ENCODE peak calls at places on chromosomes 16 and 17, in eight cellular contexts. One of them, this sample, is unnamed. For H3K36me3, the result is how much of the 10 kb centered on the place peaks cover.

GRCh38 chr17:77507116-77507885 is 366.5 kb downstream of the SEC14L1 start:
- DNase-seq in H7: peak
- DNase-seq in neural progenitor cell: peak
- DNase-seq in cardiac muscle cell: no peak
- DNase-seq in GM23248: peak
- DNase-seq in pancreas: no peak
- DNase-seq in Caco-2: no peak
- DNase-seq in kidney: no peak
- DNase-seq in this sample: peak

GRCh38 chr17:29059281-29059680 is 16.3 kb downstream of the PIPOX start:
- DNase-seq in kidney: no peak
- DNase-seq in pancreas: no peak
- DNase-seq in GM23248: peak
- DNase-seq in Caco-2: no peak
- DNase-seq in cardiac muscle cell: peak
- DNase-seq in H7: no peak
- DNase-seq in neural progenitor cell: no peak
- DNase-seq in this sample: no peak

GRCh38 chr17:61410555-61411089 is 11.0 kb downstream of the TBX2 start:
- DNase-seq in kidney: peak
- DNase-seq in GM23248: peak
- DNase-seq in H7: peak
- DNase-seq in neural progenitor cell: peak
- DNase-seq in Caco-2: peak
- DNase-seq in cardiac muscle cell: peak
- DNase-seq in pancreas: peak
- DNase-seq in this sample: peak

GRCh38 chr17:71111460-71111859 is 942.1 kb downstream of the KCNJ2 start:
- DNase-seq in GM23248: no peak
- DNase-seq in Caco-2: no peak
- DNase-seq in H7: no peak
- DNase-seq in neural progenitor cell: no peak
- DNase-seq in cardiac muscle cell: no peak
- DNase-seq in kidney: no peak
- DNase-seq in pancreas: no peak
- DNase-seq in this sample: no peak

GRCh38 chr16:17277981-17278381 is 192.8 kb downstream of the XYLT1 start:
- DNase-seq in kidney: no peak
- DNase-seq in H7: peak
- DNase-seq in cardiac muscle cell: peak
- DNase-seq in pancreas: peak
- DNase-seq in Caco-2: peak
- DNase-seq in GM23248: peak
- DNase-seq in neural progenitor cell: peak
- DNase-seq in this sample: peak

GRCh38 chr17:82836823-82837357 is 2.9 kb downstream of the ZNF750 start:
- DNase-seq in neural progenitor cell: peak
- DNase-seq in H7: peak
- DNase-seq in pancreas: no peak
- DNase-seq in kidney: no peak
- DNase-seq in cardiac muscle cell: no peak
- DNase-seq in Caco-2: no peak
- DNase-seq in GM23248: peak
- DNase-seq in this sample: no peak

GRCh38 chr17:38693700-38694329 is 11.3 kb upstream of the MLLT6 start:
- DNase-seq in neural progenitor cell: no peak
- DNase-seq in Caco-2: no peak
- DNase-seq in H7: no peak
- DNase-seq in pancreas: peak
- DNase-seq in GM23248: peak
- DNase-seq in kidney: peak
- DNase-seq in cardiac muscle cell: peak
- DNase-seq in this sample: peak

GRCh38 chr16:77840093-77840492 is 51.7 kb downstream of the VAT1L start:
- DNase-seq in Caco-2: no peak
- DNase-seq in GM23248: no peak
- DNase-seq in pancreas: no peak
- DNase-seq in neural progenitor cell: no peak
- DNase-seq in H7: no peak
- DNase-seq in cardiac muscle cell: no peak
- DNase-seq in kidney: no peak
- DNase-seq in this sample: no peak

GRCh38 chr16:53745753-53746258 is 41.9 kb downstream of the FTO start:
- DNase-seq in H7: peak
- DNase-seq in pancreas: no peak
- DNase-seq in Caco-2: no peak
- DNase-seq in kidney: no peak
- DNase-seq in GM23248: peak
- DNase-seq in cardiac muscle cell: peak
- DNase-seq in neural progenitor cell: no peak
- DNase-seq in this sample: no peak

GRCh38 chr16:88128556-88128955 is 177.3 kb downstream of the BANP start:
- DNase-seq in kidney: peak
- DNase-seq in GM23248: no peak
- DNase-seq in cardiac muscle cell: no peak
- DNase-seq in Caco-2: no peak
- DNase-seq in neural progenitor cell: no peak
- DNase-seq in H7: peak
- DNase-seq in pancreas: no peak
- DNase-seq in this sample: no peak

GRCh38 chr16:73092236-73092781 is 44.4 kb upstream of the ZFHX3 start:
- DNase-seq in Caco-2: no peak
- DNase-seq in cardiac muscle cell: no peak
- DNase-seq in H7: no peak
- DNase-seq in neural progenitor cell: no peak
- DNase-seq in pancreas: no peak
- DNase-seq in GM23248: no peak
- DNase-seq in kidney: no peak
- DNase-seq in this sample: no peak

GRCh38 chr16:1979271-1980025 is 1.8 kb downstream of the NOXO1 start:
- DNase-seq in Caco-2: no peak
- DNase-seq in neural progenitor cell: peak
- DNase-seq in GM23248: no peak
- DNase-seq in pancreas: peak
- DNase-seq in cardiac muscle cell: peak
- DNase-seq in H7: peak
- DNase-seq in kidney: peak
- DNase-seq in this sample: no peak

GRCh38 chr16:29318037-29318436 is 88.5 kb downstream of the NPIPB11 start:
- DNase-seq in H7: no peak
- DNase-seq in pancreas: no peak
- DNase-seq in cardiac muscle cell: no peak
- DNase-seq in kidney: no peak
- DNase-seq in Caco-2: no peak
- DNase-seq in neural progenitor cell: no peak
- DNase-seq in GM23248: no peak
- DNase-seq in this sample: no peak

GRCh38 chr17:40122944-40123810 is 1.4 kb downstream of the MSL1 start:
- DNase-seq in H7: peak
- DNase-seq in neural progenitor cell: peak
- DNase-seq in kidney: peak
- DNase-seq in pancreas: peak
- DNase-seq in cardiac muscle cell: peak
- DNase-seq in GM23248: peak
- DNase-seq in Caco-2: peak
- DNase-seq in this sample: peak

GRCh38 chr17:18246880-18247612 is 11.5 kb downstream of the FLII start:
- DNase-seq in pancreas: peak
- DNase-seq in cardiac muscle cell: peak
- DNase-seq in H7: peak
- DNase-seq in neural progenitor cell: peak
- DNase-seq in GM23248: peak
- DNase-seq in Caco-2: peak
- DNase-seq in kidney: peak
- DNase-seq in this sample: no peak

GRCh38 chr17:3990391-3991127 is 26.3 kb upstream of the ATP2A3 start:
- DNase-seq in GM23248: peak
- DNase-seq in cardiac muscle cell: no peak
- DNase-seq in Caco-2: no peak
- DNase-seq in kidney: peak
- DNase-seq in neural progenitor cell: no peak
- DNase-seq in H7: peak
- DNase-seq in pancreas: no peak
- DNase-seq in this sample: no peak

GRCh38 chr17:48460055-48460454 is 30.0 kb upstream of the SKAP1 start:
- DNase-seq in Caco-2: no peak
- DNase-seq in neural progenitor cell: no peak
- DNase-seq in cardiac muscle cell: no peak
- DNase-seq in GM23248: no peak
- DNase-seq in H7: no peak
- DNase-seq in kidney: no peak
- DNase-seq in pancreas: no peak
- DNase-seq in this sample: no peak

GRCh38 chr17:48382989-48383388 is 47.0 kb downstream of the SKAP1 start:
- DNase-seq in cardiac muscle cell: no peak
- DNase-seq in kidney: no peak
- DNase-seq in neural progenitor cell: no peak
- DNase-seq in GM23248: peak
- DNase-seq in Caco-2: no peak
- DNase-seq in H7: no peak
- DNase-seq in pancreas: no peak
- DNase-seq in this sample: no peak

GRCh38 chr17:2393954-2394749 is 6.7 kb downstream of the MNT start:
- DNase-seq in neural progenitor cell: peak
- DNase-seq in H7: peak
- DNase-seq in GM23248: no peak
- DNase-seq in Caco-2: no peak
- DNase-seq in pancreas: no peak
- DNase-seq in kidney: peak
- DNase-seq in cardiac muscle cell: no peak
- DNase-seq in this sample: peak

GRCh38 chr17:51230306-51230705 is 29.5 kb downstream of the MBTD1 start:
- DNase-seq in Caco-2: no peak
- DNase-seq in GM23248: peak
- DNase-seq in cardiac muscle cell: no peak
- DNase-seq in pancreas: no peak
- DNase-seq in kidney: no peak
- DNase-seq in H7: no peak
- DNase-seq in neural progenitor cell: no peak
- DNase-seq in this sample: no peak

GRCh38 chr17:21211825-21212479 is 2.0 kb downstream of the TMEM11 start:
- DNase-seq in neural progenitor cell: no peak
- DNase-seq in kidney: no peak
- DNase-seq in H7: peak
- DNase-seq in pancreas: no peak
- DNase-seq in GM23248: peak
- DNase-seq in Caco-2: no peak
- DNase-seq in cardiac muscle cell: no peak
- DNase-seq in this sample: no peak
- H3K4me3 ChIP-seq in neural progenitor cell: peak
- H3K4me3 ChIP-seq in kidney: peak
- H3K4me3 ChIP-seq in H7: no peak
- H3K4me3 ChIP-seq in pancreas: no peak
- H3K4me3 ChIP-seq in GM23248: peak
- H3K4me3 ChIP-seq in Caco-2: no peak
- H3K4me3 ChIP-seq in cardiac muscle cell: no peak
- H3K4me3 ChIP-seq in this sample: no peak

GRCh38 chr17:8468109-8468508 is 32.4 kb downstream of the NDEL1 start:
- DNase-seq in kidney: no peak
- DNase-seq in neural progenitor cell: no peak
- DNase-seq in H7: peak
- DNase-seq in cardiac muscle cell: no peak
- DNase-seq in GM23248: no peak
- DNase-seq in Caco-2: no peak
- DNase-seq in pancreas: no peak
- DNase-seq in this sample: no peak
- H3K36me3 ChIP-seq in kidney: under half
- H3K36me3 ChIP-seq in neural progenitor cell: under half
- H3K36me3 ChIP-seq in H7: under half
- H3K36me3 ChIP-seq in cardiac muscle cell: under half
- H3K36me3 ChIP-seq in GM23248: under half
- H3K36me3 ChIP-seq in Caco-2: under half
- H3K36me3 ChIP-seq in pancreas: under half
- H3K36me3 ChIP-seq in this sample: under half

DNA sequence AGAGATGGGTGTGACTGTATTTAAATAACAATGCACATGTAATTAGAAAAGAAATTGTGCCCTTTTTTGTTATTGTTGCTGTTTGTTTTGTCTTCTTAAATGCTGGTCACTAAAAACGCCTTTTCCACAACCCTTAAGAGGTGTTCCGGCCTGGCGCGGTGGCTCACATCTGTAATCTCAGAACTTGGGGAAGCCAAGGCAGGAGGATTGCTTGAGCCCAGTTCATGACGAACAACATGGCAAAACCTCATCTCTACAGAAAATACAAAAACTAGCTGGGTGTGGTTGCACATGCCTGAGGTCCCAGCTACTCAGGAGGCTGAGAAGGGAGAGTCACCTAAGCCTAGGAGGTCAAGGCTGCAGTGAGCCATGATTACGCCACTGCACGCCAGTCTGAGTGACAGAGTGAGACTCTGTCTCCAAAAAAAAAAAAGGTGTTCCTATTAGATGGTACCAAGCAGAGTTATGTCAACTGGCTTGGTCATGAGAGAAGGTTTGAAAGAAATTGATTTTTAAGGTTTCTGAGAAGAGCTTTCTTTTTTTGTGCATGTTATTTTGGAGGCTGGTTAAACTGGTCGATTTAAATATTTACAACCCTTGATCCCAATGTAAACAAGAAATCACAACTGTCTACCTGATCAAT is 23.5 kb upstream of the RFFL start:
- DNase-seq in cardiac muscle cell: no peak
- DNase-seq in H7: no peak
- DNase-seq in Caco-2: no peak
- DNase-seq in GM23248: no peak
- DNase-seq in kidney: no peak
- DNase-seq in neural progenitor cell: no peak
- DNase-seq in pancreas: no peak
- DNase-seq in this sample: no peak
- H3K4me3 ChIP-seq in cardiac muscle cell: no peak
- H3K4me3 ChIP-seq in H7: no peak
- H3K4me3 ChIP-seq in Caco-2: peak
- H3K4me3 ChIP-seq in GM23248: no peak
- H3K4me3 ChIP-seq in kidney: peak
- H3K4me3 ChIP-seq in neural progenitor cell: peak
- H3K4me3 ChIP-seq in pancreas: no peak
- H3K4me3 ChIP-seq in this sample: no peak

GRCh38 chr17:5509482-5509881 is 23.1 kb downstream of the MIS12 start:
- DNase-seq in neural progenitor cell: no peak
- DNase-seq in GM23248: peak
- DNase-seq in cardiac muscle cell: peak
- DNase-seq in kidney: no peak
- DNase-seq in Caco-2: no peak
- DNase-seq in pancreas: no peak
- DNase-seq in H7: no peak
- DNase-seq in this sample: no peak

GRCh38 chr17:5516060-5516792 is 29.9 kb downstream of the MIS12 start:
- DNase-seq in kidney: no peak
- DNase-seq in GM23248: peak
- DNase-seq in H7: no peak
- DNase-seq in Caco-2: peak
- DNase-seq in cardiac muscle cell: peak
- DNase-seq in neural progenitor cell: no peak
- DNase-seq in pancreas: no peak
- DNase-seq in this sample: no peak

GRCh38 chr17:5510776-5511175 is 24.4 kb downstream of the MIS12 start:
- DNase-seq in pancreas: no peak
- DNase-seq in GM23248: no peak
- DNase-seq in neural progenitor cell: no peak
- DNase-seq in cardiac muscle cell: no peak
- DNase-seq in Caco-2: no peak
- DNase-seq in H7: no peak
- DNase-seq in kidney: no peak
- DNase-seq in this sample: no peak

GRCh38 chr17:5513610-5514009 is 27.2 kb downstream of the MIS12 start:
- DNase-seq in neural progenitor cell: no peak
- DNase-seq in kidney: no peak
- DNase-seq in Caco-2: no peak
- DNase-seq in GM23248: no peak
- DNase-seq in pancreas: no peak
- DNase-seq in cardiac muscle cell: no peak
- DNase-seq in H7: no peak
- DNase-seq in this sample: no peak

GRCh38 chr17:5514976-5515375 is 28.6 kb downstream of the MIS12 start:
- DNase-seq in kidney: no peak
- DNase-seq in GM23248: no peak
- DNase-seq in H7: no peak
- DNase-seq in pancreas: no peak
- DNase-seq in neural progenitor cell: no peak
- DNase-seq in Caco-2: no peak
- DNase-seq in cardiac muscle cell: no peak
- DNase-seq in this sample: no peak
- H3K36me3 ChIP-seq in kidney: under half
- H3K36me3 ChIP-seq in GM23248: under half
- H3K36me3 ChIP-seq in H7: under half
- H3K36me3 ChIP-seq in pancreas: under half
- H3K36me3 ChIP-seq in neural progenitor cell: under half
- H3K36me3 ChIP-seq in Caco-2: under half
- H3K36me3 ChIP-seq in cardiac muscle cell: under half
- H3K36me3 ChIP-seq in this sample: under half